ENCODE peak calls at places on chromosome 6, in four cellular contexts. C is HepG2, E is K562, V is GM12878. Q is an unnamed sample.

GRCh38 chr6:120871416-120872261 is 462.6 kb downstream of the TBC1D32 start:
- DNase-seq in C (no peak), E (no peak), V (no peak), Q (no peak)

GRCh38 chr6:168217216-168217879 is 102.2 kb downstream of the DACT2 start:
- DNase-seq in C (no peak), E (no peak), V (no peak), Q (no peak)

GRCh38 chr6:85756982-85757381 is 114.3 kb upstream of the SYNCRIP start:
- DNase-seq in C (no peak), E (no peak), V (no peak), Q (no peak)

GRCh38 chr6:11763460-11764249 is 14.9 kb downstream of the ADTRP start:
- DNase-seq in C (no peak), E (no peak), V (no peak), Q (no peak)

GRCh38 chr6:166729658-166730057 is 102.6 kb upstream of the RPS6KA2 start:
- DNase-seq in C (no peak), E (no peak), V (no peak), Q (no peak)

GRCh38 chr6:42106663-42107023 is 35.8 kb downstream of the C6orf132 start:
- DNase-seq in C (peak), E (peak), V (no peak), Q (no peak)

GRCh38 chr6:28802417-28803336 is 121.1 kb downstream of the TRIM27 start:
- DNase-seq in C (peak), E (peak), V (no peak), Q (peak)

GRCh38 chr6:116397960-116398359 is 27.2 kb downstream of the DSE start:
- DNase-seq in C (no peak), E (no peak), V (no peak), Q (no peak)

GRCh38 chr6:99802396-99803031 is 191.5 kb downstream of the MCHR2 start:
- DNase-seq in C (no peak), E (no peak), V (no peak), Q (no peak)

GRCh38 chr6:25377672-25378071 is 98.5 kb downstream of the CARMIL1 start:
- DNase-seq in C (no peak), E (no peak), V (no peak), Q (no peak)

GRCh38 chr6:121868191-121868590 is 432.7 kb downstream of the GJA1 start:
- DNase-seq in C (no peak), E (no peak), V (no peak), Q (no peak)

GRCh38 chr6:158411998-158412397 is 99.7 kb downstream of the TULP4 start:
- DNase-seq in C (no peak), E (no peak), V (no peak), Q (no peak)

GRCh38 chr6:105136433-105137350 is 43.1 kb downstream of the POPDC3 start:
- DNase-seq in C (no peak), E (peak), V (no peak), Q (peak)

GRCh38 chr6:133681880-133682279 is 207.0 kb upstream of the TCF21 start:
- DNase-seq in C (no peak), E (no peak), V (no peak), Q (no peak)

GRCh38 chr6:73854998-73855718 is 159.2 kb downstream of the CD109 start:
- DNase-seq in C (peak), E (peak), V (no peak), Q (peak)

GRCh38 chr6:109103942-109104341 is 8.6 kb downstream of the CEP57L1 start:
- DNase-seq in C (no peak), E (no peak), V (no peak), Q (no peak)

GRCh38 chr6:133055527-133055966 is 185.6 kb upstream of the EYA4 start:
- DNase-seq in C (no peak), E (no peak), V (no peak), Q (no peak)

GRCh38 chr6:156250593-156250992 is 526.6 kb upstream of the ARID1B start:
- DNase-seq in C (no peak), E (no peak), V (no peak), Q (no peak)

GRCh38 chr6:137792160-137793033 is 74.7 kb upstream of the TNFAIP3 start:
- DNase-seq in C (no peak), E (no peak), V (no peak), Q (no peak)

GRCh38 chr6:33688006-33688405 is 23.5 kb downstream of the UQCC2 start:
- DNase-seq in C (no peak), E (no peak), V (no peak), Q (no peak)

GRCh38 chr6:52333840-52334200 is 28.1 kb upstream of the PAQR8 start:
- DNase-seq in C (no peak), E (no peak), V (no peak), Q (no peak)

GRCh38 chr6:42045538-42046460 is 4.5 kb upstream of the TAF8 start:
- DNase-seq in C (no peak), E (peak), V (peak), Q (peak)

GRCh38 chr6:85887467-85887866 is 244.8 kb upstream of the SYNCRIP start:
- DNase-seq in C (no peak), E (no peak), V (no peak), Q (no peak)

GRCh38 chr6:30864325-30864724 is 20.0 kb upstream of the DDR1 start:
- DNase-seq in C (no peak), E (no peak), V (no peak), Q (no peak)

GRCh38 chr6:107657755-107658461 is 166.2 kb downstream of the SCML4 start:
- DNase-seq in C (no peak), E (no peak), V (peak), Q (no peak)

GRCh38 chr6:150905769-150906168 is 40.3 kb downstream of the MTHFD1L start:
- DNase-seq in C (no peak), E (peak), V (no peak), Q (peak)

GRCh38 chr6:15066433-15067337 is 179.2 kb upstream of the JARID2 start:
- DNase-seq in C (no peak), E (peak), V (no peak), Q (no peak)

GRCh38 chr6:11971154-11971553 is 41.0 kb upstream of the HIVEP1 start:
- DNase-seq in C (no peak), E (no peak), V (no peak), Q (no peak)

GRCh38 chr6:36738108-36738507 is 40.5 kb downstream of the RAB44 start:
- DNase-seq in C (no peak), E (no peak), V (no peak), Q (no peak)

GRCh38 chr6:26502169-26502568 is 2.1 kb downstream of the BTN1A1 start:
- DNase-seq in C (peak), E (no peak), V (peak), Q (no peak)

GRCh38 chr6:74551896-74552295 is 654.0 kb downstream of the COL12A1 start:
- DNase-seq in C (no peak), E (no peak), V (no peak), Q (no peak)

GRCh38 chr6:81690073-81690472 is 62.4 kb downstream of the TENT5A start:
- DNase-seq in C (no peak), E (no peak), V (no peak), Q (no peak)

GRCh38 chr6:133995296-133995695 is 42.3 kb downstream of the TBPL1 start:
- DNase-seq in C (no peak), E (no peak), V (no peak), Q (no peak)

GRCh38 chr6:48098923-48099322 is 12.1 kb downstream of the PTCHD4 start:
- DNase-seq in C (no peak), E (no peak), V (no peak), Q (no peak)

DNA sequence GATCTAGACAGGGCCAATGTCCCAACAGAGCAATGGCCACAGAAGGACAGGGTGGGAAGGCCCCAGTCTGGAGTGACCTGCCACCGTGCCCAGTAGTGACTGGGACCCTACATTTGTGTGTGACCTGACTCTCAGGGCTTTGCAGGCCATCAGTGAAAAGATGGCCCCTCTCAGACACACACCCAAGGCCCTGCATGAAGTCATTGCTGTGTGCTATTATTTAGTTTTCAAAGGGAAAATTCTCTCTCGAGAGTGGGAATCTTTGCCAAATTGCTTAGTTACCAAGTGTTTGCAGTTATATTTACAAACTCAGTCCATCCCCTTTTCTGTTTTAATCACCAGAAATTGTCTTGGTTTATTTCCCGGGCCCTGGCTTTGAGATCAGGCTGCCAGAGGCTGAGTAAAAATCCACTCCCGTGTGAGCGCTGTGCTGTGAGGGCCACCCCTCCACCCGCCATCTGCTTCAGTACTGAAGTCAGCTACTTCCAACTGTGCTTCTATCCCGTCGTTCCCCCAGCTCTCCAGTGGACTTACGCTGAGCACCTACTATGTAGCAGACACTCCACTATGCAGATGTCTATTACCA is 163.1 kb downstream of the SOD2 start:
- DNase-seq in C (no peak), E (no peak), V (no peak), Q (no peak)
- TF ChIP-seq SP1 in C (no peak), E (no peak), V (no peak), Q (no peak)

GRCh38 chr6:131038612-131039344 is 24.3 kb downstream of the EPB41L2 start:
- DNase-seq in C (peak), E (no peak), V (no peak), Q (no peak)
- TF ChIP-seq BHLHE40 in C (no peak), E (no peak), V (no peak), Q (no peak)

GRCh38 chr6:141260627-141261015 is 872.1 kb upstream of the GJE1 start:
- DNase-seq in C (no peak), E (no peak), V (no peak), Q (no peak)
- TF ChIP-seq FOXM1 in C (no peak), E (no peak), V (no peak), Q (no peak)

GRCh38 chr6:39965716-39966115 is 31.5 kb upstream of the MOCS1 start:
- DNase-seq in C (no peak), E (no peak), V (no peak), Q (no peak)

GRCh38 chr6:39961178-39961577 is 26.9 kb upstream of the MOCS1 start:
- DNase-seq in C (no peak), E (no peak), V (no peak), Q (no peak)

GRCh38 chr6:39964530-39964929 is 30.3 kb upstream of the MOCS1 start:
- DNase-seq in C (no peak), E (no peak), V (no peak), Q (no peak)

GRCh38 chr6:39962831-39963230 is 28.6 kb upstream of the MOCS1 start:
- DNase-seq in C (no peak), E (no peak), V (no peak), Q (no peak)

DNA sequence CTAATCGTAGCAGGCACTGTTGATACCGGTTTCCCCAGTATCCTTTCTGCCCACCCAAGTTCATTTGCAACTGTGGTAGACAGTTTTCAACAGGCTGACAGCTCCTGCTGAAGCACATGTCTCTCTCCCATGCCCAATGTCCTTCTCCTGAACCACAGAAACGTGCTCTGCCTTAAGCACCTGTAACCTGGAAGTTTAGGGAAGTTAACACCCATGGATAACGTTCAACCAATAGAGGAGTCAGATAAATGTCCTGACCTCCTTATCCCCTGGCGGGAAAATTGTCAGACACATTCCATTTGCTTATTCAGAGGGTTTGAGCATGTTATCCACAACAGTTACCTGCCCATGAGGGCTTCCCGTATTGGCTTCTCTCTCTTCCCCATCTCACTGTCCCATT is 29.8 kb upstream of the MOCS1 start:
- DNase-seq in C (no peak), E (no peak), V (no peak), Q (no peak)
- TF ChIP-seq SP1 in C (no peak), E (no peak), V (no peak), Q (no peak)

GRCh38 chr6:163402616-163403015 is 11.9 kb upstream of the QKI start:
- DNase-seq in C (no peak), E (no peak), V (no peak), Q (no peak)
- TF ChIP-seq BHLHE40 in C (no peak), E (no peak), V (no peak), Q (no peak)

GRCh38 chr6:56518995-56519767 is 123.5 kb downstream of the DST start:
- DNase-seq in C (no peak), E (no peak), V (no peak), Q (no peak)

GRCh38 chr6:56516003-56516402 is 126.7 kb downstream of the DST start:
- DNase-seq in C (no peak), E (no peak), V (no peak), Q (no peak)

GRCh38 chr6:56515081-56515905 is 127.4 kb downstream of the DST start:
- DNase-seq in C (peak), E (no peak), V (no peak), Q (no peak)

GRCh38 chr6:56514395-56514794 is 128.3 kb downstream of the DST start:
- DNase-seq in C (no peak), E (no peak), V (no peak), Q (no peak)

DNA sequence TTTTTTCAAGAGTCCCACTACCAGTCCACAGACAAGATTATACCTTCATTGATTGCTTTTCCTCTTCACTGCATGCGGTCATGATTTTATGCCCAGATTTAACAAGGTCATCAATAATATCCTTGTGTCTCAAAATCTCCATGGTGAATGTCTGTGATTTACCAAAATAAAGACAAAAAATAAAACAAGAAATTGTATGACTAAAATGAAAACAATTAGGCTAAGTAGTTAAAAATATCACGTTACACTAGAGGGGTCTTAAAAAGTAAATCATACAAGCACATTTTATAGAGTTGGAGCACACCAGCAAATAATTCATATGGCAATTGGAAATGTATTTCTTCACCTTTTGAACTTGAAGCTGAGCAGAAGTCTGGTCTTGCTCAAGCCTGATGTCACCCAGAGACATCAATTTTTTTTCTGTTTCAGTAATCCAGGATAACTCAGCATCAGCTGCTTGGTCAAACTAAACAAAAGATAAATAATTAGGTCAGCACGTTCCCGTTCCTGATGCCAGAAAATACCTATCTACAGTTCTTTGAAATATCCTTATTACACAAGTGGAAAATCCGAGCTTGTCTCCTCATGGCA is 125.4 kb downstream of the DST start:
- DNase-seq in C (no peak), E (no peak), V (no peak), Q (no peak)
- TF ChIP-seq FOXM1 in C (no peak), E (no peak), V (no peak), Q (no peak)

GRCh38 chr6:2890981-2891767 is 11.9 kb downstream of the SERPINB9 start:
- DNase-seq in C (no peak), E (no peak), V (no peak), Q (no peak)

GRCh38 chr6:2895072-2895471 is 8.0 kb downstream of the SERPINB9 start:
- DNase-seq in C (no peak), E (no peak), V (no peak), Q (no peak)

GRCh38 chr6:2896741-2897140 is 6.4 kb downstream of the SERPINB9 start:
- DNase-seq in C (no peak), E (no peak), V (no peak), Q (no peak)

GRCh38 chr6:2893276-2893675 is 9.8 kb downstream of the SERPINB9 start:
- DNase-seq in C (no peak), E (no peak), V (no peak), Q (no peak)

DNA sequence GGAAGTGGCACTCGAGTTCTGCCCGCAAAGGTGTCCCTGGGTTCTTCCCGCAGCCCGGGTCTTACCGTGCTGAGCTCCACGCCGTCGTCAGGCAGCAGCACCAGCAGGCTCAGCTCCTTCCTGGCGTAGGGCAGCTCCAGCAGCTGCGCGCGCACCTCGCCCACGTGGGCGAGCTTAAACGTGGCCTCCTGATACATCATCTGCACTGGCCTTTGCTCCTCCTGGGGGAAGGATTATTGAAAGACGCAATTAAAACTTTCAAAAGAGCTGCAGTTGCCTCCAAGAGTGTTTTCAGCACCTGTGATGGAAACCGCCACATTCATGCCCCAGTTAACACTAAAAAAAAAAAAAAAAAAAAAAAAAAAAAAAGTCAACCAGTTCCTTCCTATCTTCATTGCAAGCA is 11.3 kb downstream of the SERPINB9 start:
- DNase-seq in C (no peak), E (no peak), V (peak), Q (no peak)
- TF ChIP-seq SP1 in C (no peak), E (no peak), V (no peak), Q (no peak)

GRCh38 chr6:125791820-125792165 is 1.0 kb downstream of the NCOA7 start:
- DNase-seq in C (no peak), E (no peak), V (no peak), Q (no peak)

GRCh38 chr6:125793863-125794262 is 3.1 kb downstream of the NCOA7 start:
- DNase-seq in C (no peak), E (no peak), V (no peak), Q (no peak)

GRCh38 chr6:125793280-125793679 is 2.5 kb downstream of the NCOA7 start:
- DNase-seq in C (no peak), E (no peak), V (no peak), Q (no peak)

GRCh38 chr6:125792172-125792571 is 1.4 kb downstream of the NCOA7 start:
- DNase-seq in C (no peak), E (no peak), V (no peak), Q (no peak)

DNA sequence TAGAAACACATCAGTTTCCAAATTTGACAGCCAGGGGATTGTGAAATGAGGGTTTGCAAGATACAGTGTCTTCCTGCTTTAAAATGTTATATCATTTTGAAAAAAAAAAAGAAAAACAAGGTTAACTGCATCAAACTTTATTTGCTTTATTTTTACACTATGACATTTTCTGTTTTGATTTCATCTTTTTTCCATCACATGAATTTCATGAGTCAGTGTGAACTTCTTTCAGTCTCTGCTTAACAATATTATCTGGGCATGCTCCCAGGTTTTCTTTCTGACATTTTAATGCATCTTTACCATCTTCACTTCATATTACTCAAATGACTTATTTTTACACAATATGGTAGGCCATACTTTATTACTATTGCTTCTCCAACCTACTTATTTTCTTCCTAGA is 1.9 kb downstream of the NCOA7 start:
- DNase-seq in C (no peak), E (no peak), V (no peak), Q (no peak)
- TF ChIP-seq BHLHE40 in C (no peak), E (no peak), V (no peak), Q (no peak)